ENCODE peak calls at places on chromosomes 11 and 22, in eight cellular contexts. H is RWPE1; U is stimulated activated CD4-positive, alpha-beta T cell treated with anti-CD3 and anti-CD28 coated beads, Interleukin-2, amount 100 ng/mL, for 48 hours; E is uterus; O is naive thymus-derived CD8-positive, alpha-beta T cell; Q is stimulated activated CD8-positive, alpha-beta memory T cell treated with anti-CD3 and anti-CD28 coated beads, Interleukin-2, amount 100 ng/mL, for 1 hour; Z is effector CD4-positive, alpha-beta T cell; N is NCI-H226. W is an unnamed sample.

GRCh38 chr11:96279421-96280290 is 63.3 kb downstream of the MAML2 start:
- DNase-seq in H (peak), U (no peak), E (no peak), O (no peak), Q (no peak), Z (no peak), N (no peak), W (no peak)

GRCh38 chr22:29307658-29308147 is 1.3 kb downstream of the GAS2L1 start:
- DNase-seq in H (no peak), U (no peak), E (no peak), O (no peak), Q (no peak), Z (no peak), N (no peak), W (no peak)

GRCh38 chr11:8018742-8019631 is 31.9 kb downstream of the EIF3F start:
- DNase-seq in H (peak), U (peak), E (peak), O (peak), Q (peak), Z (peak), N (no peak), W (no peak)

GRCh38 chr11:57320719-57321387 is 3.9 kb downstream of the TNKS1BP1 start:
- DNase-seq in H (no peak), U (no peak), E (no peak), O (no peak), Q (no peak), Z (no peak), N (no peak), W (no peak)

GRCh38 chr22:42433754-42434153 is 1.6 kb upstream of the NFAM1 start:
- DNase-seq in H (peak), U (no peak), E (no peak), O (no peak), Q (no peak), Z (no peak), N (no peak), W (no peak)

GRCh38 chr22:47190276-47190956 is 428.0 kb downstream of the TBC1D22A start:
- DNase-seq in H (no peak), U (no peak), E (no peak), O (no peak), Q (no peak), Z (no peak), N (no peak), W (no peak)

GRCh38 chr22:17119481-17120202 is 1.5 kb downstream of the TMEM121B start:
- DNase-seq in H (no peak), U (no peak), E (no peak), O (no peak), Q (no peak), Z (no peak), N (no peak), W (no peak)

GRCh38 chr11:65297026-65297667 is 17.5 kb upstream of the CDC42EP2 start:
- DNase-seq in H (no peak), U (no peak), E (peak), O (no peak), Q (no peak), Z (no peak), N (no peak), W (no peak)

GRCh38 chr11:119774180-119774763 is 45.3 kb upstream of the NECTIN1 start:
- DNase-seq in H (peak), U (no peak), E (no peak), O (no peak), Q (no peak), Z (no peak), N (peak), W (no peak)

GRCh38 chr22:31447337-31447736 is 42.3 kb downstream of the EIF4ENIF1 start:
- DNase-seq in H (no peak), U (no peak), E (no peak), O (no peak), Q (no peak), Z (no peak), N (no peak), W (no peak)

GRCh38 chr22:34804588-34804987 is 261.4 kb upstream of the ISX start:
- DNase-seq in H (no peak), U (no peak), E (no peak), O (no peak), Q (no peak), Z (no peak), N (no peak), W (no peak)

GRCh38 chr11:83025267-83025704 is 46.4 kb downstream of the RAB30 start:
- DNase-seq in H (no peak), U (no peak), E (no peak), O (no peak), Q (no peak), Z (no peak), N (no peak), W (no peak)

GRCh38 chr11:119006696-119007095 is 8.8 kb downstream of the CENATAC start:
- DNase-seq in H (no peak), U (no peak), E (no peak), O (no peak), Q (no peak), Z (no peak), N (no peak), W (no peak)

GRCh38 chr11:2311456-2312201 is 9.8 kb downstream of the TSPAN32 start:
- DNase-seq in H (no peak), U (no peak), E (no peak), O (no peak), Q (no peak), Z (no peak), N (no peak), W (no peak)

GRCh38 chr11:67242548-67242947 is 23.7 kb upstream of the GRK2 start:
- DNase-seq in H (no peak), U (no peak), E (no peak), O (no peak), Q (no peak), Z (no peak), N (no peak), W (no peak)

GRCh38 chr11:12469451-12469850 is 92.1 kb downstream of the PARVA start:
- DNase-seq in H (no peak), U (no peak), E (no peak), O (no peak), Q (no peak), Z (no peak), N (no peak), W (no peak)

GRCh38 chr11:121194731-121195596 is 93.9 kb downstream of the TECTA start:
- DNase-seq in H (peak), U (peak), E (peak), O (peak), Q (peak), Z (peak), N (peak), W (peak)

GRCh38 chr11:74676596-74676995 is 54.6 kb downstream of the CHRDL2 start:
- DNase-seq in H (no peak), U (no peak), E (no peak), O (no peak), Q (no peak), Z (no peak), N (no peak), W (no peak)

GRCh38 chr11:103257360-103257759 is 148.1 kb downstream of the DYNC2H1 start:
- DNase-seq in H (peak), U (no peak), E (no peak), O (no peak), Q (no peak), Z (no peak), N (no peak), W (no peak)

GRCh38 chr11:68684385-68685356 is at the start of gene GAL:
- DNase-seq in H (peak), U (no peak), E (no peak), O (no peak), Q (no peak), Z (no peak), N (no peak), W (no peak)

GRCh38 chr11:10807629-10808552 is 835 bp downstream of the EIF4G2 start:
- DNase-seq in H (peak), U (peak), E (peak), O (peak), Q (peak), Z (peak), N (peak), W (no peak)

GRCh38 chr11:116511684-116512083 is 261.1 kb downstream of the BUD13 start:
- DNase-seq in H (no peak), U (no peak), E (no peak), O (no peak), Q (no peak), Z (no peak), N (no peak), W (no peak)

GRCh38 chr11:121323208-121323607 is 30.6 kb downstream of the SC5D start:
- DNase-seq in H (no peak), U (no peak), E (no peak), O (no peak), Q (no peak), Z (no peak), N (no peak), W (no peak)